ENCODE peak calls at places on chromosomes 2 and 18, in five cellular contexts. T is GM23338, V is A549, C is tibial artery, Z is MM.1S. H is an unnamed sample. For H3K4me1, the result is how much of the 10 kb centered on the place peaks cover.

GRCh38 chr2:27097341-27097740 is 10.8 kb downstream of the KHK start:
- DNase-seq in T (no peak), Z (no peak), V (no peak), C (no peak), H (no peak)

GRCh38 chr2:218694405-218695145 is 16.1 kb upstream of the TTLL4 start:
- DNase-seq in T (no peak), C (no peak), Z (no peak), V (no peak), H (no peak)

GRCh38 chr2:39839261-39839848 is 60.3 kb upstream of the THUMPD2 start:
- DNase-seq in C (no peak), Z (peak), T (no peak), V (no peak), H (no peak)

GRCh38 chr2:239749272-239749873 is 275.8 kb downstream of the NDUFA10 start:
- DNase-seq in V (no peak), C (no peak), T (no peak), Z (no peak), H (no peak)

GRCh38 chr18:73151086-73151485 is 283.3 kb upstream of the NETO1 start:
- DNase-seq in Z (no peak), T (no peak), C (no peak), V (no peak), H (no peak)

GRCh38 chr18:42030586-42031182 is 75.7 kb downstream of the PIK3C3 start:
- DNase-seq in Z (no peak), C (no peak), T (peak), V (peak), H (no peak)

GRCh38 chr2:86079981-86080911 is 25.4 kb downstream of the POLR1A start:
- DNase-seq in T (peak), V (peak), C (peak), Z (peak), H (peak)

GRCh38 chr2:120470041-120470716 is 124.2 kb downstream of the INHBB start:
- DNase-seq in V (peak), Z (no peak), T (no peak), C (peak), H (peak)

GRCh38 chr2:66236067-66236705 is 198.7 kb upstream of the MEIS1 start:
- DNase-seq in C (no peak), V (no peak), Z (no peak), T (no peak), H (no peak)

GRCh38 chr18:63472380-63472779 is 4.4 kb upstream of the SERPINB5 start:
- DNase-seq in Z (no peak), T (no peak), C (no peak), V (peak), H (no peak)

GRCh38 chr2:65647249-65647842 is 214.9 kb upstream of the SPRED2 start:
- DNase-seq in T (no peak), C (no peak), V (no peak), Z (no peak), H (no peak)

GRCh38 chr2:233032551-233033320 is at the start of gene NEU2:
- DNase-seq in T (no peak), C (no peak), Z (no peak), V (no peak), H (no peak)

GRCh38 chr2:42182654-42183308 is 13.6 kb downstream of the EML4 start:
- DNase-seq in T (no peak), C (no peak), V (no peak), Z (no peak), H (no peak)

GRCh38 chr2:38178556-38179419 is 102.8 kb upstream of the CYP1B1 start:
- DNase-seq in T (no peak), Z (no peak), V (peak), C (peak), H (peak)

GRCh38 chr2:156590313-156590712 is 154.1 kb downstream of the GPD2 start:
- DNase-seq in T (no peak), Z (no peak), C (no peak), V (no peak), H (no peak)

GRCh38 chr18:28359177-28359576 is 182.2 kb upstream of the CDH2 start:
- DNase-seq in Z (no peak), C (no peak), V (no peak), T (no peak), H (no peak)

GRCh38 chr2:15772196-15772595 is 168.2 kb upstream of the MYCN start:
- DNase-seq in V (no peak), T (no peak), C (no peak), Z (no peak), H (no peak)

GRCh38 chr2:25586726-25587144 is 86.6 kb downstream of the DTNB start:
- DNase-seq in C (no peak), T (peak), V (no peak), Z (no peak), H (no peak)

GRCh38 chr2:17610521-17610920 is 70.0 kb downstream of the VSNL1 start:
- DNase-seq in Z (no peak), T (no peak), C (no peak), V (no peak), H (peak)

GRCh38 chr2:172889767-172890430 is 154.3 kb downstream of the RAPGEF4 start:
- DNase-seq in V (no peak), Z (no peak), T (no peak), C (no peak), H (no peak)

GRCh38 chr2:14678754-14679153 is 46.2 kb downstream of the LRATD1 start:
- DNase-seq in Z (no peak), V (no peak), C (no peak), T (no peak), H (peak)

GRCh38 chr2:208867374-208867773 is 460.8 kb downstream of the PTH2R start:
- DNase-seq in Z (no peak), V (no peak), C (no peak), T (no peak), H (no peak)

GRCh38 chr2:216950547-216950946 is 90.7 kb upstream of the TNP1 start:
- DNase-seq in V (no peak), C (no peak), Z (no peak), T (no peak), H (no peak)

GRCh38 chr2:235234711-235235110 is 259.1 kb upstream of the AGAP1 start:
- DNase-seq in Z (no peak), C (no peak), T (no peak), V (peak), H (peak)

GRCh38 chr2:64996914-64997313 is 7.7 kb downstream of the SLC1A4 start:
- DNase-seq in Z (no peak), T (peak), C (no peak), V (peak), H (no peak)

GRCh38 chr2:173053043-173053699 is 22.5 kb upstream of the MAP3K20 start:
- DNase-seq in Z (no peak), V (no peak), C (no peak), T (peak), H (no peak)

GRCh38 chr2:219285894-219286425 is 6.8 kb downstream of the DNAJB2 start:
- DNase-seq in Z (no peak), V (no peak), C (no peak), T (peak), H (peak)

GRCh38 chr2:6784299-6784698 is 81.4 kb downstream of the CMPK2 start:
- DNase-seq in C (no peak), Z (no peak), T (no peak), V (no peak), H (no peak)

GRCh38 chr2:237061356-237061755 is 24.3 kb upstream of the COPS8 start:
- DNase-seq in C (no peak), V (no peak), T (no peak), Z (no peak), H (no peak)
- TF ChIP-seq CTCF in C (no peak), V (no peak), T (no peak), Z (no peak), H (no peak)

DNA sequence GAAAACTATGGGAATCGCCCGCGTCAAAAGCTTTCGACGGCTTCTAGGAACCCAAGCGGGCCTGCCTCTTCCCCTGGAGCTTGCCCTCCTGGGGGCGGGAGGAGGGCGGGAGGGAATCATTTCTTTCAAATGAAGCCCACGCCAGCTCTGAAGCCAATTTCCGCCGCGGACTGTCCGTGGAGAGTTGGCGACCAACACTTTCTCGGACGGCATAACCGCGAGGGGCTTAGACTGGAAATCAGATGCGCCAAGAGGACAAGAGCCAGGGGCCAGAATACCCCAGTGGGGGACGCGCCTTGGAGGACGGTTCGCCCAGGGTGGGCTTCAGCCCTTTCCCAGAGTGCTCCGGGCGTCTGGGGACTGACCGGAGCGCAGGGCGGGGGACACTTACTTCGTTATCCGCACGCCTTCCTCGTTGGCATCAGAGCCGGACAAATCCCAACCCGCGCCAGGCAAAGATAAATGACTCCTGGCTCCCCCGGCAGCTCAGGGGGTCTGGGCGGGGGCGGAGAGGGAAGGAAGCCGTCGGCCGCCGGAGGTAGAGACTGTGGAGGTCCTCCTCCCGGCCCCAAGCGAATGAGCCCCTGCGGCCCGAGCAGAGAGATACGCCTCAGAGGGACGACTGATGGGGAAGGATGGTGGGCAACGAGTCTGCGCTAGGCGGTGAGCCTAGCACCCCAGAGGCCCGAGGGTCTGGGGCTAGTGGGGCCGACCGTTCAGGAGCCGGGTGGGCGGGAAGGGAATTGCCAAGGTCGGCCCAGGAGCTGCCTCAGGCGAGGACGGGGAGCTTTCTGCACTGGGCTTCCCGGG is 4.6 kb upstream of the SATB2 start:
- DNase-seq in V (no peak), C (no peak), T (peak), Z (no peak), H (no peak)
- H3K4me1 ChIP-seq in V (under half), C (under half), T (under half), Z (under half), H (under half)

DNA sequence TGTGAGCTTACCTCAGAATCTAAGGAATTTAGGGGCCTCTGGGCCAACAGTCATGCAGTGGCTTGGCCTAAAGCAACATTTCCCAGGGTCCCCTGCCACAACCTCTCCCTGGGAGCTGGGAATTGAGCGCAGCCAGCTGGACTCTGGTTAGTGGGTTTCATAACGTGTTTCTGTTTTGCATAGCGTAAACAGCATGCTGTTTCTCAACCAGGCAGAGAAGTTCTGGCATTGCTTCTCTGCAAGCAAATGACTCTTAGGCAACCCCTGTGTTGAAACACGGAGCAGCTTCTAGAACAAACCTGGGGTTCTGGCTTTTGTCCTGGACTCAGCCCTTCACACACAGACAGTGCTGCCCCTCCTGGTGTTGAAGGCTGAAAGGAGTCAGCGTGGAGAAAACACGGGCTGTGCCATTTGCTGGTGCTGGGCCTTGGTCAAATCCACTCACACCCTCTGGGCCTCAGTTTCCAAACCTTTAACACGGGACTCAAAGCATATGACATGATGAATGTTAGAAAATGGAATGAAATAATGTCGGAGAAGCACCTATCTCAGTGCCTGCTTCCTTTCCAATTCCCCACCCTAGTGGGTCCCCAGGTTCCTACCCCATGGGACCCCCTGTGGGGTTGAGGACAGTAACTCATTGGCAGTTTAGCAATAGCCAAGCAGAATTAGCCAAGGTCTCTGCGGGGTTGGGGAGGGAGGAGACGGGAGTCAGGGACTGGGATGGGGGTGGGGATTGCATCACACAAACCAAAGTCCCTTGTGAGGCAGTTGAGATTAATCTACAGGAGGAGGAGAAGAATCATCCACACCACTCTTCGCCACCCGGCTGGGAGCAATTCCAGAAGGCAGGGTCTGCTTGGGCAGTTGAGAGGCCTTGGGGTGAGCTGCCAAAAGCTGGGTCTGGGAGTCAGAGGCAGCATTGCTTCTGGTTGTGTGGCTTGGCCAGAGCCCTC is 30.2 kb upstream of the IL1R2 start:
- DNase-seq in Z (no peak), C (peak), T (no peak), V (no peak), H (peak)
- TF ChIP-seq CTCF in Z (no peak), C (peak), T (no peak), V (no peak), H (peak)

DNA sequence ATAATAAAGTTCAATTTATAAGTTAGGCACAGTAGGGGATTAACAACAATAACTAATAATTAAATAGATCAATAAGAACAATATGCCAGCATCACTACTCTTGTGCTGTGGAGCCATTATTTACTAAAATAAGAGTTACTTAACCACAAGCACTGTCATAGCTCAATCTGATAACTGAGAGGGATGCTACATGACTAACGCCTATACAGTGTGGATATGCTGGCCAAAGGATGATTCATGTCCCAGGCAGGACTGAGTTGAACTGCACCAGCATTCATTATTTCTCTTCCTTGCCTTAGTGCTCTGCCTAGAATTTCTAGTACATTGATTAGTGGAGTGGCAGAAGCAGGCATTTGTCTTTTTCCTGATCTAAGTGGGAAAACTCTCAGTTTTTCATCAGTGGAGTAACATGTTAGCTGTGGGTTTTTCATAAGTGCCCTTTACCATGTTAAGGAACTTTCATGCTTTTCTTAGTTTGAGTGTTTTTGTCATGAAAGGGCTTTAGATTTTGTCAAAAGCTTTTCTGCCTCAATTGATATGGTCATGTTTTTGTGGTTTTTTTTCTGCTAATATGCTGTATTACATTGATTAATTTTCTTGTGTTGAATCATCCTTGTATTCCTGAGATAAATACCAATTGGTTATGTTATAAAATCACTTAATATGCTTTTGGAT is 21.7 kb downstream of the KIAA1328 start:
- DNase-seq in C (no peak), Z (no peak), V (peak), T (no peak), H (peak)
- H3K4me1 ChIP-seq in C (under half), Z (under half), V (under half), T (under half), H (under half)

DNA sequence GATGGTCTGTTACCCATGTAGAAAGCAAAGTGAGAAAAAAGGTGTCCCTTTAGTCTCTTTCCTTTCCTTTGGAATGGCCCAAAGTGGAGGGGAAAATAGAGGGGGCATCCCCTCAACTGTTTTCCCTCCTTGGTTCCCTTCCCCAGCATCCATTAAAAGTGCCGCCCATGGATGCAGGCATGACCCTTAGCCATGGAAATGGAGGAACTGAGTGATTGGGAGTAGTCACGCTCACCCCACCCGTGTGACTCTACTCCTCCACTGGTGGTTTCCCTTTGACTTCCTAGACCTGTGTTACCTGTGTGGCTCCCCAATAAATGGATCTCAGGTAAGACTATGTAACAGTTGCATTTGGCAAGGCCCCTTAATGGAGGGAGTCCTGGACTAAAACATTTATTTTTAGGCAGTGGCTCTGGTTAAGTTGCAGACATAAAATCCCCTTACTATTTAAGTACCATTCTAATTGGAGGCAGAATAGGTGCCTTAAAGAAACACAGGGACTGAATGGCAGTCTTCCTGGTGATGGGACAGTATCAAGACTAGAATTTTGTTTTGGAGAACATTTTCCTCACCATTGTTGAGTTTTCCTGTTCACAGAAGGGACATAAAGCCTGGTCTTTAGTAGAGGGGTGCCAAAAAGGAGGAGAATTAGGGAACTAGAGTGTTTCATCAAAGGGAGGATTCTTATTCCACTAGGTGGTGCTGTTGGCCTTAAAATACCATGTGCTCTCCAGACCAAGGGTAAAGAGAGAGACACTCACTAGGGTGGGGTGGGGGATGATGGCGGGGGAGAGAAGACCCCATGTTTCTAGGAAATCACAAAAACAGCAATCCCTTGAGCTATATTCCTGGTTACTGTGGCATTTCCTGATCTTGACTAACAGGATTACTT is 25.7 kb upstream of the PLA2R1 start:
- DNase-seq in C (no peak), V (peak), Z (peak), T (peak), H (peak)
- TF ChIP-seq CTCF in C (no peak), V (peak), Z (peak), T (peak), H (peak)

H was measured in fibroblast of lung.